ENCODE peak calls at places on chromosome 17, in six cellular contexts. One of them, this sample, is unnamed.

GRCh38 chr17:49694847-49695697 is 12.7 kb downstream of the SLC35B1 start:
- DNase-seq in fibroblast of lung: peak; percentile 29
- DNase-seq in neural progenitor cell: peak; percentile 72
- DNase-seq in CD4-positive, alpha-beta T cell: peak; percentile 78
- DNase-seq in vagina: no peak
- DNase-seq in colonic mucosa: peak; percentile 72
- DNase-seq in this sample: peak; percentile 31

GRCh38 chr17:38451840-38452529 is 23.7 kb downstream of the ARHGAP23 start:
- DNase-seq in neural progenitor cell: peak; percentile 65
- DNase-seq in fibroblast of lung: peak; percentile 82
- DNase-seq in vagina: no peak
- DNase-seq in CD4-positive, alpha-beta T cell: no peak
- DNase-seq in colonic mucosa: no peak
- DNase-seq in this sample: peak; percentile 95

GRCh38 chr17:62790554-62790953 is 17.6 kb downstream of the MARCHF10 start:
- DNase-seq in vagina: no peak
- DNase-seq in neural progenitor cell: no peak
- DNase-seq in fibroblast of lung: peak; percentile 84
- DNase-seq in CD4-positive, alpha-beta T cell: no peak
- DNase-seq in colonic mucosa: no peak
- DNase-seq in this sample: no peak

GRCh38 chr17:8409966-8410881 is 12.6 kb upstream of the RNF222 start:
- DNase-seq in neural progenitor cell: peak; percentile 92
- DNase-seq in colonic mucosa: peak; percentile 92
- DNase-seq in fibroblast of lung: peak; percentile 87
- DNase-seq in CD4-positive, alpha-beta T cell: peak; percentile 84
- DNase-seq in vagina: no peak
- DNase-seq in this sample: peak; percentile 84

GRCh38 chr17:34412965-34413441 is 50.0 kb upstream of the CCL1 start:
- DNase-seq in CD4-positive, alpha-beta T cell: no peak
- DNase-seq in colonic mucosa: no peak
- DNase-seq in vagina: no peak
- DNase-seq in neural progenitor cell: no peak
- DNase-seq in fibroblast of lung: peak; percentile 44
- DNase-seq in this sample: peak; percentile 44

GRCh38 chr17:14579716-14580115 is 278.8 kb downstream of the HS3ST3B1 start:
- DNase-seq in CD4-positive, alpha-beta T cell: no peak
- DNase-seq in colonic mucosa: no peak
- DNase-seq in fibroblast of lung: peak; percentile 5
- DNase-seq in neural progenitor cell: no peak
- DNase-seq in vagina: no peak
- DNase-seq in this sample: no peak

GRCh38 chr17:46876353-46876887 is 25.0 kb downstream of the WNT9B start:
- DNase-seq in CD4-positive, alpha-beta T cell: no peak
- DNase-seq in vagina: no peak
- DNase-seq in fibroblast of lung: no peak
- DNase-seq in colonic mucosa: peak; percentile 68
- DNase-seq in neural progenitor cell: peak; percentile 53
- DNase-seq in this sample: no peak

GRCh38 chr17:77916771-77917481 is 41.6 kb upstream of the TNRC6C start:
- DNase-seq in fibroblast of lung: no peak
- DNase-seq in colonic mucosa: no peak
- DNase-seq in neural progenitor cell: peak; percentile 1
- DNase-seq in vagina: no peak
- DNase-seq in CD4-positive, alpha-beta T cell: no peak
- DNase-seq in this sample: no peak

GRCh38 chr17:80481284-80482057 is 5.1 kb upstream of the NPTX1 start:
- DNase-seq in CD4-positive, alpha-beta T cell: no peak
- DNase-seq in neural progenitor cell: no peak
- DNase-seq in fibroblast of lung: no peak
- DNase-seq in colonic mucosa: no peak
- DNase-seq in vagina: no peak
- DNase-seq in this sample: no peak

GRCh38 chr17:5832886-5833285 is 237.3 kb upstream of the WSCD1 start:
- DNase-seq in colonic mucosa: no peak
- DNase-seq in CD4-positive, alpha-beta T cell: no peak
- DNase-seq in neural progenitor cell: peak; percentile 16
- DNase-seq in vagina: no peak
- DNase-seq in fibroblast of lung: peak; percentile 14
- DNase-seq in this sample: peak; percentile 87

GRCh38 chr17:83200231-83200699 is 120.9 kb downstream of the METRNL start:
- DNase-seq in colonic mucosa: no peak
- DNase-seq in fibroblast of lung: no peak
- DNase-seq in vagina: no peak
- DNase-seq in CD4-positive, alpha-beta T cell: peak; percentile 40
- DNase-seq in neural progenitor cell: no peak
- DNase-seq in this sample: no peak

GRCh38 chr17:44677136-44677535 is 12.4 kb downstream of the CCDC43 start:
- DNase-seq in neural progenitor cell: no peak
- DNase-seq in fibroblast of lung: peak; percentile 52
- DNase-seq in CD4-positive, alpha-beta T cell: no peak
- DNase-seq in colonic mucosa: no peak
- DNase-seq in vagina: no peak
- DNase-seq in this sample: peak; percentile 74

GRCh38 chr17:61221597-61222471 is 177.8 kb upstream of the TBX2 start:
- DNase-seq in vagina: no peak
- DNase-seq in fibroblast of lung: no peak
- DNase-seq in colonic mucosa: no peak
- DNase-seq in CD4-positive, alpha-beta T cell: no peak
- DNase-seq in neural progenitor cell: no peak
- DNase-seq in this sample: no peak

GRCh38 chr17:66691644-66692500 is 143.0 kb upstream of the CACNG5 start:
- DNase-seq in colonic mucosa: peak; percentile 34
- DNase-seq in fibroblast of lung: peak; percentile 87
- DNase-seq in CD4-positive, alpha-beta T cell: no peak
- DNase-seq in vagina: peak; percentile 61
- DNase-seq in neural progenitor cell: no peak
- DNase-seq in this sample: peak; percentile 96

GRCh38 chr17:78265121-78265520 is 33.7 kb downstream of the TMEM235 start:
- DNase-seq in vagina: no peak
- DNase-seq in fibroblast of lung: no peak
- DNase-seq in neural progenitor cell: no peak
- DNase-seq in colonic mucosa: no peak
- DNase-seq in CD4-positive, alpha-beta T cell: no peak
- DNase-seq in this sample: no peak

GRCh38 chr17:2986925-2987324 is 76.5 kb downstream of the OR1D5 start:
- DNase-seq in vagina: no peak
- DNase-seq in colonic mucosa: no peak
- DNase-seq in fibroblast of lung: no peak
- DNase-seq in neural progenitor cell: no peak
- DNase-seq in CD4-positive, alpha-beta T cell: no peak
- DNase-seq in this sample: no peak

GRCh38 chr17:66661411-66661843 is 173.5 kb upstream of the CACNG5 start:
- DNase-seq in vagina: no peak
- DNase-seq in fibroblast of lung: peak; percentile 38
- DNase-seq in neural progenitor cell: no peak
- DNase-seq in CD4-positive, alpha-beta T cell: no peak
- DNase-seq in colonic mucosa: no peak
- DNase-seq in this sample: peak; percentile 66

GRCh38 chr17:81402530-81402941 is 7.3 kb downstream of the BAHCC1 start:
- DNase-seq in colonic mucosa: no peak
- DNase-seq in neural progenitor cell: no peak
- DNase-seq in CD4-positive, alpha-beta T cell: no peak
- DNase-seq in vagina: no peak
- DNase-seq in fibroblast of lung: no peak
- DNase-seq in this sample: no peak

GRCh38 chr17:44906010-44906646 is 6.9 kb upstream of the EFTUD2 start:
- DNase-seq in colonic mucosa: no peak
- DNase-seq in CD4-positive, alpha-beta T cell: no peak
- DNase-seq in fibroblast of lung: peak; percentile 94
- DNase-seq in neural progenitor cell: no peak
- DNase-seq in vagina: no peak
- DNase-seq in this sample: peak; percentile 77

GRCh38 chr17:66633322-66633965 is 201.5 kb upstream of the CACNG5 start:
- DNase-seq in fibroblast of lung: peak; percentile 21
- DNase-seq in neural progenitor cell: no peak
- DNase-seq in colonic mucosa: no peak
- DNase-seq in vagina: no peak
- DNase-seq in CD4-positive, alpha-beta T cell: no peak
- DNase-seq in this sample: no peak

GRCh38 chr17:48529191-48529979 is 1.4 kb downstream of the HOXB1 start:
- DNase-seq in CD4-positive, alpha-beta T cell: no peak
- DNase-seq in fibroblast of lung: no peak
- DNase-seq in colonic mucosa: no peak
- DNase-seq in vagina: no peak
- DNase-seq in neural progenitor cell: no peak
- DNase-seq in this sample: no peak

GRCh38 chr17:64499805-64500486 is 3.1 kb upstream of the POLG2 start:
- DNase-seq in CD4-positive, alpha-beta T cell: no peak
- DNase-seq in vagina: no peak
- DNase-seq in colonic mucosa: no peak
- DNase-seq in fibroblast of lung: no peak
- DNase-seq in neural progenitor cell: no peak
- DNase-seq in this sample: no peak

GRCh38 chr17:9330903-9331272 is 244.7 kb downstream of the STX8 start:
- DNase-seq in fibroblast of lung: no peak
- DNase-seq in CD4-positive, alpha-beta T cell: no peak
- DNase-seq in colonic mucosa: no peak
- DNase-seq in vagina: no peak
- DNase-seq in neural progenitor cell: peak; percentile 59
- DNase-seq in this sample: no peak

GRCh38 chr17:781920-782731 is at the start of the genes GLOD4 and MRM3:
- DNase-seq in neural progenitor cell: peak; percentile 94
- DNase-seq in CD4-positive, alpha-beta T cell: peak; percentile 97
- DNase-seq in fibroblast of lung: peak; percentile 86
- DNase-seq in vagina: no peak
- DNase-seq in colonic mucosa: peak; percentile 93
- DNase-seq in this sample: peak; percentile 92
- TF ChIP-seq CTCF in neural progenitor cell: peak; percentile 51
- TF ChIP-seq CTCF in CD4-positive, alpha-beta T cell: no peak
- TF ChIP-seq CTCF in fibroblast of lung: peak; percentile 2
- TF ChIP-seq CTCF in vagina: peak; percentile 34
- TF ChIP-seq CTCF in colonic mucosa: peak; percentile 22
- TF ChIP-seq CTCF in this sample: no peak

GRCh38 chr17:31564291-31564690 is 172.8 kb downstream of the RAB11FIP4 start:
- DNase-seq in neural progenitor cell: no peak
- DNase-seq in fibroblast of lung: no peak
- DNase-seq in vagina: no peak
- DNase-seq in CD4-positive, alpha-beta T cell: no peak
- DNase-seq in colonic mucosa: no peak
- DNase-seq in this sample: no peak

GRCh38 chr17:31566247-31566991 is 174.9 kb downstream of the RAB11FIP4 start:
- DNase-seq in neural progenitor cell: no peak
- DNase-seq in vagina: no peak
- DNase-seq in CD4-positive, alpha-beta T cell: no peak
- DNase-seq in fibroblast of lung: no peak
- DNase-seq in colonic mucosa: no peak
- DNase-seq in this sample: no peak

GRCh38 chr17:31566992-31567373 is 175.5 kb downstream of the RAB11FIP4 start:
- DNase-seq in neural progenitor cell: no peak
- DNase-seq in colonic mucosa: no peak
- DNase-seq in fibroblast of lung: no peak
- DNase-seq in vagina: no peak
- DNase-seq in CD4-positive, alpha-beta T cell: no peak
- DNase-seq in this sample: no peak

GRCh38 chr17:31565652-31566051 is 174.2 kb downstream of the RAB11FIP4 start:
- DNase-seq in neural progenitor cell: no peak
- DNase-seq in CD4-positive, alpha-beta T cell: no peak
- DNase-seq in colonic mucosa: no peak
- DNase-seq in vagina: no peak
- DNase-seq in fibroblast of lung: no peak
- DNase-seq in this sample: no peak

DNA sequence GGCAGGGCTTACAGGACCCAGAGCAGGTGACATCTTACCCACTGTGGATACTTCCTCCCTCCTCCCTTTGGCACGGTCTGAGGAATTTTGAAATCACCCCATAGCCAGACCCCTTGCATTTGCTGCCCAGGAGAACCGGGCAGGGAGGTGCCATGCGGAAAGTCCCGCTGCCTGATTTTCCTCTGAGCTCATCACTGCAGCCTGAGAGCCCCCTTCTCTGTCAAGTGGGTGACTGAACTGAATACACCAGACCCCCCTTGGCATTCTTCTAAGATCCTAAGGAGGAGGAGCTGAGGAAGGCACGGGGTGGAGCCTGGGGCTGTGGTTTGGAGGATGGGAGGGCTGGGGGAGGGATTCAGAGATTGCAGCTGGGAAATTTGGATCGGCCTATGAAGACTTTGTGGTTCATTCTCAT is 173.4 kb downstream of the RAB11FIP4 start:
- DNase-seq in neural progenitor cell: peak; percentile 26
- DNase-seq in CD4-positive, alpha-beta T cell: no peak
- DNase-seq in vagina: no peak
- DNase-seq in colonic mucosa: no peak
- DNase-seq in fibroblast of lung: peak; percentile 75
- DNase-seq in this sample: no peak
- H3K27ac ChIP-seq in neural progenitor cell: no peak overlapping the region
- H3K27ac ChIP-seq in CD4-positive, alpha-beta T cell: no peak overlapping the region
- H3K27ac ChIP-seq in vagina: peak overlapping the region; percentile 27
- H3K27ac ChIP-seq in colonic mucosa: peak overlapping the region; percentile 25
- H3K27ac ChIP-seq in fibroblast of lung: peak overlapping the region; percentile 18
- H3K27ac ChIP-seq in this sample: no peak overlapping the region

DNA sequence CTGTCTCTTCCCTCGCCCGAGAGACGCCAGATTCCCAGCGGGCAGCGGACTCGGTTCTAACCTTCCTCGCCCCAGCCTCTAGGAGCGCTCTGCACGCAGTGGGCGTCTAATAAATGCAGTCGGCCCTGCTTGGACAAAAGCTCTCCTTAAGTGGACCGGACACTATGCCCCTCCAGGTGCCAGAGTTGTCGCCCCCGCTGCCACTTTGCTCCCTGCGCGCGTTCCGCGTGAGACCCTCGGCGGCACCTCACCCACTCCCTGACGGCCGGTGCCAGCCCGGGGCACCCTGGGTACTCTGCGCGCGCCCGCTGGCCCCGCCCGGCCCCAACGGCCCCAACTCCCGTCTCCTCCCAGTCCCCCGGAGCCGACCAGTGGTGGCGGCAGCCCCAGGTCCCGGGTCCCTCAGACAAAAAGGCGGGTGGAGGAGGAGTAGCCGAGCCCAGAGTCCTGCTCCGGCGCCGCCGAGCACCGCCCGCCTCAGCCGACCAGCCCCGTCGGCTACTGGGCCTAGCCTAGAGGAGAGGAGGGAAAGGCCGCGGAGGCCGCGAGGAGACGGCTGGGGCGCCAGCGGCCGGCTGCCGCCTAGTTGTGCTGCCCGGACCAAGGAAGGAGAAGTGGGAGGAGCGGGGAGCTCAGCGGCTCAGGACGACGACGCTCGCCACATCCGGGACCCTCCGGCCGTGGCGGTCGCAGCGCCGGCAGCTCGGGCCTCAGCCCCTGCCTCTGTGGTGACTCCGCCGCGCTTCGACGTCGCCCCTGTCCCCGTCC is 123.0 kb downstream of the GOSR1 start:
- DNase-seq in colonic mucosa: peak; percentile 89
- DNase-seq in vagina: no peak
- DNase-seq in CD4-positive, alpha-beta T cell: peak; percentile 60
- DNase-seq in fibroblast of lung: peak; percentile 73
- DNase-seq in neural progenitor cell: peak; percentile 93
- DNase-seq in this sample: peak; percentile 85
- TF ChIP-seq CTCF in colonic mucosa: peak; percentile 35
- TF ChIP-seq CTCF in vagina: peak; percentile 20
- TF ChIP-seq CTCF in CD4-positive, alpha-beta T cell: peak; percentile 39
- TF ChIP-seq CTCF in fibroblast of lung: peak; percentile 57
- TF ChIP-seq CTCF in neural progenitor cell: peak; percentile 58
- TF ChIP-seq CTCF in this sample: peak; percentile 77

DNA sequence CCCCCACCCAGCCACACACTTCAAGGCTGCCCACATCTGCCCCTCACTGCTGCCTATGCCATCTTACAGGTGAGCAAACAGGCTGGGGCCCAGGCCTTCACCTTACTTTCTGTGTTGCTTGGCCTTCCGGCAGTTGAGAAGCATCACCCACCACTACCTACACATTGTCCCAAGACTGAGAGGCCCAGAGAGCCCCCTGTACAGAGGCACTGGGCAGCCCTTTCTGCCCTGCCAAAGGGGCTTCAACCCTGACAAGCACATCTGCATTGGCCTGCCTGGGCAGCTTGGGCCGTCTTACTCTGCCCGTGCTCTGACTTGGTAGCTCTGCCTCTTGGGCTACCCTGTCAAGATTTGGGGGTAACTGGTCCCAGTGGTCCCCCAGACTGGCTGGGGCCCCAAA is 1.2 kb downstream of the MIEF2 start:
- DNase-seq in colonic mucosa: no peak
- DNase-seq in vagina: no peak
- DNase-seq in fibroblast of lung: no peak
- DNase-seq in CD4-positive, alpha-beta T cell: no peak
- DNase-seq in neural progenitor cell: no peak
- DNase-seq in this sample: no peak
- H3K27ac ChIP-seq in colonic mucosa: no peak overlapping the region
- H3K27ac ChIP-seq in vagina: peak overlapping the region; percentile 82
- H3K27ac ChIP-seq in fibroblast of lung: peak overlapping the region; percentile 81
- H3K27ac ChIP-seq in CD4-positive, alpha-beta T cell: no peak overlapping the region
- H3K27ac ChIP-seq in neural progenitor cell: no peak overlapping the region
- H3K27ac ChIP-seq in this sample: no peak overlapping the region

This sample was measured in endothelial cell of umbilical vein.